ENCODE peak calls at places on chromosome 11, in six cellular contexts. G is DMS 273 treated with DMSO at 0.1 percent for 48 hours; A is lung; S is stimulated activated CD4-positive, alpha-beta T cell treated with anti-CD3 and anti-CD28 coated beads, Interleukin-1b, Interleukin-23, amount 100 ng/mL, for 1 hour; L is effector CD8-positive, alpha-beta T cell; U is NCI-H82. V is an unnamed sample.

GRCh38 chr11:67289651-67290479 is 762 bp downstream of the ANKRD13D start:
- DNase-seq in U (no peak), S (no peak), G (no peak), L (no peak), A (no peak), V (no peak)

GRCh38 chr11:110249066-110249465 is 47.3 kb downstream of the RDX start:
- DNase-seq in L (no peak), U (no peak), S (no peak), A (no peak), G (no peak), V (no peak)

GRCh38 chr11:112525270-112525669 is 264.6 kb upstream of the PLET1 start:
- DNase-seq in L (no peak), A (no peak), G (no peak), S (no peak), U (no peak), V (no peak)

GRCh38 chr11:9717719-9718118 is 53.8 kb downstream of the SWAP70 start:
- DNase-seq in S (no peak), G (no peak), U (peak), A (no peak), L (no peak), V (no peak)

GRCh38 chr11:29300441-29300840 is 716.4 kb downstream of the KCNA4 start:
- DNase-seq in A (no peak), U (no peak), G (no peak), S (no peak), L (no peak), V (no peak)

GRCh38 chr11:6703247-6704063 is 20.3 kb upstream of the MRPL17 start:
- DNase-seq in A (peak), G (no peak), U (peak), S (no peak), L (no peak), V (peak)

GRCh38 chr11:2466069-2466801 is 21.4 kb downstream of the KCNQ1 start:
- DNase-seq in L (no peak), S (no peak), U (no peak), G (no peak), A (no peak), V (no peak)

GRCh38 chr11:124865181-124865901 is at the start of gene ROBO3:
- DNase-seq in L (no peak), S (no peak), G (no peak), U (peak), A (no peak), V (no peak)

GRCh38 chr11:119489087-119489486 is 66.1 kb upstream of the THY1 start:
- DNase-seq in L (no peak), S (no peak), A (no peak), U (no peak), G (no peak), V (no peak)

GRCh38 chr11:76480241-76480640 is 35.4 kb downstream of the EMSY start:
- DNase-seq in U (no peak), A (no peak), L (no peak), S (no peak), G (no peak), V (no peak)

GRCh38 chr11:107623183-107623582 is 32.2 kb downstream of the ELMOD1 start:
- DNase-seq in U (no peak), A (no peak), S (no peak), L (no peak), G (no peak), V (no peak)

GRCh38 chr11:111351374-111352081 is 27.5 kb downstream of the POU2AF1 start:
- DNase-seq in U (no peak), S (no peak), G (no peak), A (no peak), L (no peak), V (no peak)

GRCh38 chr11:69355346-69355940 is 61.5 kb downstream of the MYEOV start:
- DNase-seq in U (no peak), G (no peak), S (no peak), L (no peak), A (no peak), V (no peak)

GRCh38 chr11:120233207-120233803 is 6.6 kb upstream of the POU2F3 start:
- DNase-seq in A (no peak), S (no peak), U (no peak), L (no peak), G (no peak), V (no peak)

GRCh38 chr11:7467652-7468051 is 17.7 kb upstream of the OLFML1 start:
- DNase-seq in U (no peak), L (no peak), S (no peak), G (no peak), A (no peak), V (no peak)

GRCh38 chr11:44943696-44944095 is 7.0 kb downstream of the TP53I11 start:
- DNase-seq in S (no peak), L (no peak), G (no peak), U (peak), A (no peak), V (peak)

GRCh38 chr11:116716617-116717016 is 56.2 kb downstream of the BUD13 start:
- DNase-seq in G (no peak), S (no peak), A (no peak), L (no peak), U (no peak), V (no peak)

GRCh38 chr11:4697583-4697982 is at the start of gene OR51E2:
- DNase-seq in G (no peak), S (no peak), L (no peak), A (no peak), U (no peak), V (no peak)

GRCh38 chr11:119942583-119943338 is 195.2 kb downstream of the TRIM29 start:
- DNase-seq in L (no peak), G (no peak), U (no peak), S (no peak), A (no peak), V (no peak)

GRCh38 chr11:76682681-76683080 is 12.1 kb upstream of the LRRC32 start:
- DNase-seq in S (no peak), L (no peak), G (no peak), U (no peak), A (no peak), V (no peak)